ENCODE peak calls at places on chromosomes 3 and 15, in seven cellular contexts. N, M, I, Z, G, K and D are unnamed samples.

GRCh38 chr3:101816215-101817149 is 32.8 kb upstream of the NFKBIZ start:
- DNase-seq in N (no peak), G (no peak), I (no peak), K (no peak), Z (no peak), M (no peak), D (no peak)

GRCh38 chr3:37223084-37223975 is 48.9 kb upstream of the LRRFIP2 start:
- DNase-seq in N (no peak), K (no peak), M (no peak), I (no peak), Z (no peak), G (no peak), D (no peak)

GRCh38 chr15:33395841-33396240 is 85.1 kb downstream of the RYR3 start:
- DNase-seq in G (no peak), M (no peak), Z (no peak), K (no peak), I (no peak), N (no peak), D (no peak)

GRCh38 chr15:83854950-83855707 is 201.2 kb downstream of the ADAMTSL3 start:
- DNase-seq in M (no peak), G (no peak), N (no peak), I (no peak), K (peak), Z (no peak), D (no peak)

GRCh38 chr15:60001642-60002527 is 2.2 kb upstream of the FOXB1 start:
- DNase-seq in Z (no peak), M (no peak), G (no peak), K (no peak), N (no peak), I (no peak), D (no peak)

GRCh38 chr3:78913711-78914110 is 854.1 kb downstream of the ROBO1 start:
- DNase-seq in Z (no peak), N (no peak), I (no peak), M (no peak), G (no peak), K (no peak), D (no peak)

GRCh38 chr3:157856078-157856939 is 249.9 kb downstream of the SHOX2 start:
- DNase-seq in Z (no peak), M (no peak), K (no peak), G (no peak), N (no peak), I (no peak), D (no peak)

GRCh38 chr15:39587291-39587909 is 6.5 kb downstream of the THBS1 start:
- DNase-seq in I (no peak), N (no peak), G (no peak), Z (no peak), K (peak), M (no peak), D (no peak)

GRCh38 chr3:119323401-119324107 is 29.4 kb downstream of the ARHGAP31 start:
- DNase-seq in N (peak), M (no peak), G (no peak), K (no peak), I (no peak), Z (no peak), D (no peak)

GRCh38 chr15:65067645-65068416 is at the start of gene RASL12:
- DNase-seq in G (no peak), I (no peak), K (no peak), Z (peak), N (no peak), M (no peak), D (peak)

GRCh38 chr15:79593119-79593869 is 161.2 kb downstream of the MINAR1 start:
- DNase-seq in M (no peak), G (no peak), K (peak), Z (no peak), I (no peak), N (no peak), D (no peak)

GRCh38 chr3:152362086-152362485 is 93.4 kb downstream of the MBNL1 start:
- DNase-seq in M (peak), I (no peak), G (no peak), K (no peak), N (no peak), Z (no peak), D (no peak)

GRCh38 chr15:65059369-65059750 is 8.4 kb downstream of the RASL12 start:
- DNase-seq in Z (no peak), N (no peak), G (no peak), M (no peak), K (no peak), I (no peak), D (no peak)

GRCh38 chr3:192260611-192261010 is 466.7 kb downstream of the FGF12 start:
- DNase-seq in M (no peak), I (no peak), Z (no peak), K (peak), N (no peak), G (no peak), D (no peak)

GRCh38 chr3:129184396-129184656 is 630 bp upstream of the CNBP start:
- DNase-seq in Z (peak), N (no peak), M (no peak), K (peak), G (no peak), I (no peak), D (no peak)

GRCh38 chr3:186097663-186098451 is 11.0 kb downstream of the ETV5 start:
- DNase-seq in Z (peak), M (peak), N (no peak), K (peak), I (peak), G (no peak), D (peak)

GRCh38 chr15:59388670-59389069 is 16.0 kb upstream of the MYO1E start:
- DNase-seq in M (no peak), G (no peak), I (no peak), N (no peak), K (peak), Z (no peak), D (no peak)

GRCh38 chr15:73965094-73965729 is 26.9 kb downstream of the STOML1 start:
- DNase-seq in G (no peak), M (no peak), Z (no peak), K (no peak), I (no peak), N (peak), D (peak)

GRCh38 chr3:114418724-114419543 is 125.1 kb downstream of the TIGIT start:
- DNase-seq in M (no peak), K (peak), G (no peak), N (no peak), I (no peak), Z (peak), D (no peak)

GRCh38 chr15:84736375-84736774 is 12.0 kb upstream of the ZNF592 start:
- DNase-seq in G (no peak), K (no peak), Z (no peak), M (no peak), I (no peak), N (peak), D (peak)

GRCh38 chr3:189238071-189238470 is 66.3 kb downstream of the TPRG1 start:
- DNase-seq in I (no peak), G (no peak), M (no peak), Z (no peak), N (no peak), K (no peak), D (no peak)

GRCh38 chr3:117526485-117527079 is 817.0 kb downstream of the TUSC7 start:
- DNase-seq in Z (no peak), M (no peak), G (no peak), I (no peak), K (peak), N (no peak), D (no peak)

GRCh38 chr3:49388416-49388815 is 23.4 kb downstream of the RHOA start:
- DNase-seq in M (no peak), K (no peak), I (no peak), Z (no peak), G (no peak), N (no peak), D (no peak)

GRCh38 chr15:75454471-75455418 is 3.3 kb upstream of the SIN3A start:
- DNase-seq in I (peak), G (peak), Z (peak), N (peak), K (no peak), M (peak), D (peak)

GRCh38 chr15:52678468-52679231 is 538 bp downstream of the ATOSA start:
- DNase-seq in G (peak), N (peak), K (peak), Z (peak), M (peak), I (peak), D (peak)

GRCh38 chr3:38602576-38603250 is 46.8 kb downstream of the SCN5A start:
- DNase-seq in M (no peak), N (peak), I (no peak), K (no peak), Z (no peak), G (no peak), D (peak)

GRCh38 chr15:99486371-99487336 is 79.1 kb upstream of the MEF2A start:
- DNase-seq in G (no peak), N (no peak), I (no peak), K (peak), Z (no peak), M (peak), D (no peak)

GRCh38 chr3:141810161-141810560 is 47.0 kb downstream of the GRK7 start:
- DNase-seq in M (no peak), N (no peak), G (no peak), Z (no peak), I (no peak), K (no peak), D (no peak)